ENCODE peak calls at places on chromosome 22, in ten cellular contexts. V is sciatic nerve; R is RCC 7860; N is NCI-H774; D is activated CD4-positive, CD25-positive, alpha-beta regulatory T cell; X is stimulated activated CD4-positive, alpha-beta T cell treated with anti-CD3 and anti-CD28 coated beads, TNF-alpha, amount 100 ng/mL, for 24 hours; J is B cell; T is KBM-7; A is NCI-H460; F is tibial nerve. H is an unnamed sample.

GRCh38 chr22:39253427-39254070 is 8.8 kb upstream of the PDGFB start:
- DNase-seq in D (no peak), F (no peak), R (peak), N (no peak), J (no peak), A (peak), X (no peak), T (no peak), V (no peak), H (no peak)

GRCh38 chr22:36405671-36406070 is 17.9 kb upstream of the MYH9 start:
- DNase-seq in V (no peak), R (peak), T (peak), X (no peak), D (no peak), J (peak), F (no peak), A (no peak), N (no peak), H (peak)

GRCh38 chr22:37749831-37750595 is 53.2 kb downstream of the TRIOBP start:
- DNase-seq in N (no peak), A (no peak), J (no peak), D (no peak), F (no peak), T (no peak), X (no peak), R (peak), V (no peak), H (no peak)

GRCh38 chr22:19750666-19751490 is 9.7 kb upstream of the TBX1 start:
- DNase-seq in V (no peak), D (no peak), A (no peak), R (no peak), N (no peak), X (no peak), F (no peak), T (no peak), J (no peak), H (no peak)

GRCh38 chr22:46587492-46588278 is 32.5 kb upstream of the GRAMD4 start:
- DNase-seq in J (peak), R (no peak), N (no peak), D (no peak), F (no peak), T (peak), A (no peak), V (no peak), X (no peak), H (no peak)

GRCh38 chr22:19407649-19408606 is 23.6 kb downstream of the HIRA start:
- DNase-seq in V (no peak), D (no peak), F (no peak), T (no peak), X (no peak), J (no peak), R (no peak), A (no peak), N (no peak), H (no peak)

GRCh38 chr22:43521716-43522115 is 109.9 kb downstream of the MPPED1 start:
- DNase-seq in R (no peak), D (no peak), N (no peak), F (no peak), V (no peak), T (no peak), J (no peak), X (no peak), A (no peak), H (no peak)

GRCh38 chr22:33807465-33807864 is 112.8 kb downstream of the LARGE1 start:
- DNase-seq in T (no peak), F (no peak), X (no peak), R (no peak), N (no peak), D (no peak), A (no peak), V (no peak), J (no peak), H (no peak)

GRCh38 chr22:41242396-41243117 is 1.8 kb upstream of the CHADL start:
- DNase-seq in V (no peak), T (no peak), R (no peak), J (no peak), A (no peak), N (no peak), F (no peak), X (no peak), D (no peak), H (no peak)

GRCh38 chr22:50301581-50301991 is 5.9 kb downstream of the PLXNB2 start:
- DNase-seq in R (no peak), A (no peak), J (peak), N (no peak), D (no peak), V (no peak), T (no peak), X (no peak), F (no peak), H (no peak)

GRCh38 chr22:45308624-45309421 is 911 bp upstream of the FAM118A start:
- DNase-seq in R (no peak), A (no peak), J (peak), D (no peak), V (no peak), F (no peak), N (no peak), X (no peak), T (peak), H (peak)

GRCh38 chr22:27775087-27775697 is 26.4 kb downstream of the MN1 start:
- DNase-seq in X (no peak), V (no peak), J (no peak), D (no peak), N (no peak), F (no peak), T (no peak), A (no peak), R (no peak), H (no peak)

H was measured in AML-193.